ENCODE peak calls at places on chromosomes 12 and 14, in eight cellular contexts. B, W, M, N, T, P, D and A are unnamed samples.

GRCh38 chr12:57404966-57405640 is 25.7 kb downstream of the R3HDM2 start:
- DNase-seq in P (no peak), N (no peak), D (no peak), M (no peak), W (no peak), B (no peak), T (no peak), A (no peak)

GRCh38 chr12:61188801-61189595 is 1071.2 kb upstream of the USP15 start:
- DNase-seq in M (no peak), T (no peak), D (no peak), P (no peak), W (no peak), N (no peak), B (no peak), A (no peak)

GRCh38 chr12:43826681-43827458 is 9.0 kb upstream of the TMEM117 start:
- DNase-seq in T (no peak), B (no peak), M (no peak), D (no peak), N (no peak), W (no peak), P (no peak), A (peak)

GRCh38 chr12:12686472-12686871 is 9.5 kb downstream of the GPR19 start:
- DNase-seq in N (no peak), D (no peak), B (no peak), M (no peak), P (no peak), W (no peak), T (no peak), A (peak)

GRCh38 chr12:67482751-67483661 is 165.5 kb upstream of the DYRK2 start:
- DNase-seq in T (peak), M (peak), W (no peak), N (peak), P (peak), B (peak), D (no peak), A (peak)

GRCh38 chr14:99605299-99605961 is 1.4 kb upstream of the CCDC85C start:
- DNase-seq in N (peak), D (no peak), B (peak), P (peak), T (peak), W (peak), M (peak), A (peak)

GRCh38 chr14:89401241-89401640 is 15.8 kb downstream of the FOXN3 start:
- DNase-seq in D (no peak), W (no peak), M (no peak), T (no peak), P (no peak), B (no peak), N (no peak), A (no peak)

GRCh38 chr12:56151672-56152131 is 685 bp upstream of the MYL6B start:
- DNase-seq in P (peak), B (peak), T (peak), N (peak), W (peak), M (peak), D (no peak), A (no peak)